ENCODE peak calls at places on chromosomes 16 and 17, in four cellular contexts. Y is NCI-H446; A is stimulated activated CD4-positive, alpha-beta T cell treated with anti-CD3 and anti-CD28 coated beads, Interleukin-4, amount 100 ng/mL, for 4 hours; Q is ascending aorta. W is an unnamed sample.

GRCh38 chr16:51002889-51003490 is 148.1 kb downstream of the SALL1 start:
- DNase-seq in A (no peak), Y (no peak), Q (no peak), W (no peak)

GRCh38 chr17:2343421-2343820 is 6.1 kb downstream of the SGSM2 start:
- DNase-seq in A (peak), Q (no peak), Y (no peak), W (peak)

GRCh38 chr17:301681-302299 is 50.8 kb downstream of the RPH3AL start:
- DNase-seq in A (no peak), Q (no peak), Y (no peak), W (no peak)

GRCh38 chr17:41664172-41664457 is 24.6 kb upstream of the EIF1 start:
- DNase-seq in A (no peak), Q (no peak), Y (no peak), W (no peak)

GRCh38 chr17:50458290-50458689 is 10.4 kb downstream of the CHAD start:
- DNase-seq in Q (no peak), Y (no peak), A (no peak), W (no peak)

GRCh38 chr17:79160980-79161621 is 86.5 kb downstream of the ENGASE start:
- DNase-seq in Y (no peak), Q (no peak), A (no peak), W (no peak)

GRCh38 chr17:57481901-57482300 is 225.6 kb downstream of the MSI2 start:
- DNase-seq in Q (no peak), A (no peak), Y (no peak), W (no peak)

GRCh38 chr17:17435323-17435722 is 41.5 kb upstream of the MED9 start:
- DNase-seq in Y (no peak), Q (no peak), A (no peak), W (no peak)

GRCh38 chr16:48537275-48537674 is 72.7 kb downstream of the N4BP1 start:
- DNase-seq in A (no peak), Y (no peak), Q (no peak), W (no peak)

GRCh38 chr17:10198509-10199249 is at the start of gene GAS7:
- DNase-seq in Q (no peak), A (no peak), Y (no peak), W (no peak)

GRCh38 chr16:50002190-50002589 is 22.8 kb upstream of the CNEP1R1 start:
- DNase-seq in Y (no peak), A (no peak), Q (no peak), W (no peak)

GRCh38 chr17:37067555-37068111 is 118.9 kb downstream of the AATF start:
- DNase-seq in A (no peak), Y (no peak), Q (no peak), W (no peak)

GRCh38 chr17:5110816-5111215 is 862 bp downstream of the ZNF232 start:
- DNase-seq in Y (no peak), Q (no peak), A (no peak), W (no peak)

GRCh38 chr17:56786989-56787482 is 46.7 kb downstream of the C17orf67 start:
- DNase-seq in Q (no peak), Y (no peak), A (peak), W (peak)

W was measured in activated T-helper 9 cell treated with anti-CD3 and anti-CD28 coated beads, Interleukin-2, amount 50 U/mL, for 16 hours.